ENCODE peak calls at places on chromosomes 11 and 22, in nine cellular contexts. P is activated T-helper 1 cell treated with anti-CD3 and anti-CD28 coated beads, Interleukin-12 subunit alpha, Interleukin-12 subunit beta, Interleukin-2, Interleukin-4 antibody, amounts not matched to agents 30 ng/mL and 10 ng/mL and 1 ng/mL, durations not matched to agents 14 hours and 24 hours and 36 hours; V is nephron progenitor cell; M is activated CD4-positive, alpha-beta T cell treated with anti-CD3 and anti-CD28 coated beads for 48 hours; Q is stimulated activated CD4-positive, alpha-beta T cell treated with anti-CD3 and anti-CD28 coated beads, TNF-alpha, amount 100 ng/mL, for 48 hours; O is pancreas; A is hepatic stellate cell; K is A549; N is NCI-H526 treated with DMSO at 0.1 percent for 48 hours. F is an unnamed sample.

GRCh38 chr22:31342389-31343125 is 3.6 kb downstream of the PATZ1 start:
- DNase-seq in V (peak), O (peak), K (no peak), A (no peak), M (no peak), N (no peak), Q (no peak), P (no peak), F (no peak)

GRCh38 chr11:134866215-134866614 is 454.2 kb upstream of the B3GAT1 start:
- DNase-seq in P (no peak), O (no peak), A (no peak), Q (no peak), M (no peak), N (no peak), V (no peak), K (no peak), F (no peak)

GRCh38 chr11:3944198-3944597 is 88.7 kb downstream of the STIM1 start:
- DNase-seq in Q (no peak), M (no peak), K (no peak), N (no peak), O (no peak), V (no peak), A (no peak), P (no peak), F (no peak)

GRCh38 chr22:45885941-45886395 is 91.0 kb downstream of the WNT7B start:
- DNase-seq in Q (no peak), M (no peak), V (no peak), P (no peak), K (no peak), N (no peak), A (no peak), O (no peak), F (no peak)

GRCh38 chr11:128422576-128423370 is 164.6 kb downstream of the ETS1 start:
- DNase-seq in P (peak), A (no peak), M (peak), Q (peak), V (no peak), N (peak), O (peak), K (no peak), F (no peak)

GRCh38 chr11:69320326-69320725 is 26.4 kb downstream of the MYEOV start:
- DNase-seq in N (no peak), M (no peak), Q (no peak), A (no peak), V (no peak), P (no peak), K (peak), O (no peak), F (no peak)

GRCh38 chr22:20155330-20156041 is 4.6 kb upstream of the CCDC188 start:
- DNase-seq in M (no peak), N (peak), V (no peak), P (peak), O (no peak), K (no peak), Q (no peak), A (peak), F (no peak)

GRCh38 chr22:37079668-37080171 is 28.2 kb downstream of the KCTD17 start:
- DNase-seq in P (peak), K (no peak), Q (peak), V (no peak), O (no peak), A (no peak), N (no peak), M (peak), F (no peak)

GRCh38 chr11:44619931-44620725 is 54.7 kb downstream of the CD82 start:
- DNase-seq in A (no peak), O (peak), Q (no peak), V (no peak), P (no peak), N (no peak), M (peak), K (no peak), F (no peak)

GRCh38 chr11:2271077-2271326 is 614 bp upstream of the ASCL2 start:
- DNase-seq in P (no peak), N (peak), Q (no peak), M (peak), O (no peak), V (peak), A (no peak), K (no peak), F (no peak)

GRCh38 chr11:97201743-97202612 is 812.2 kb downstream of the JRKL start:
- DNase-seq in V (no peak), K (no peak), M (no peak), N (no peak), A (no peak), Q (no peak), P (no peak), O (no peak), F (no peak)

GRCh38 chr11:9075441-9076000 is 15.9 kb downstream of the SCUBE2 start:
- DNase-seq in N (no peak), Q (no peak), K (no peak), M (no peak), P (no peak), A (no peak), V (no peak), O (no peak), F (no peak)